ENCODE peak calls at places on chromosomes 2 and 18, in ten cellular contexts. U is vagina, F is H54, D is adrenal gland, C is IMR-90, M is body of pancreas, O is sigmoid colon, X is ovary, S is heart left ventricle, H is GM12878. R is an unnamed sample.
A peak's percentile ranks its signal among the peaks of the same experiment; 100 is the strongest.

GRCh38 chr18:31658670-31659573 is 25.5 kb downstream of the B4GALT6 start:
- DNase-seq in F (no peak), U (no peak), M (no peak), H (peak; percentile 89), X (no peak), C (no peak), D (no peak), S (no peak), O (no peak), R (no peak)

GRCh38 chr2:89763581-89764485 is 1072.4 kb downstream of the RPIA start:
- DNase-seq in D (peak; percentile 22), U (peak; percentile 89), M (peak; percentile 13), F (no peak), O (peak; percentile 69), H (no peak), C (no peak), X (no peak), S (peak; percentile 23), R (peak; percentile 68)

GRCh38 chr18:78241535-78242306 is 737.9 kb upstream of the SALL3 start:
- DNase-seq in M (no peak), F (no peak), D (no peak), H (no peak), C (no peak), S (no peak), X (no peak), U (no peak), O (no peak), R (no peak)

GRCh38 chr2:240509667-240510512 is 47.9 kb downstream of the ANKMY1 start:
- DNase-seq in M (peak; percentile 3), O (no peak), C (no peak), U (peak; percentile 58), S (no peak), H (no peak), X (no peak), D (peak; percentile 9), F (no peak), R (peak; percentile 54)

GRCh38 chr2:198214108-198214736 is 409.8 kb downstream of the PLCL1 start:
- DNase-seq in S (no peak), O (no peak), F (no peak), C (no peak), D (no peak), H (no peak), M (no peak), X (no peak), U (no peak), R (no peak)

GRCh38 chr2:238668426-238668825 is 179.5 kb upstream of the TWIST2 start:
- DNase-seq in D (no peak), H (no peak), S (no peak), M (no peak), C (no peak), X (no peak), U (peak; percentile 60), F (no peak), O (no peak), R (no peak)

GRCh38 chr2:133658020-133658903 is 90.0 kb upstream of the NCKAP5 start:
- DNase-seq in S (no peak), U (no peak), F (no peak), O (no peak), X (no peak), H (no peak), M (no peak), D (no peak), C (peak; percentile 51), R (no peak)

GRCh38 chr18:24212939-24213338 is 74.1 kb downstream of the CABYR start:
- DNase-seq in O (no peak), D (no peak), X (no peak), S (no peak), F (peak; percentile 26), H (no peak), C (peak; percentile 96), M (no peak), U (no peak), R (no peak)

GRCh38 chr2:54709341-54709809 is 14.1 kb upstream of the EML6 start:
- DNase-seq in X (no peak), S (peak; percentile 44), M (peak; percentile 72), F (no peak), H (no peak), O (no peak), C (no peak), D (no peak), U (no peak), R (peak; percentile 79)

GRCh38 chr2:65033178-65033577 is 23.0 kb upstream of the CEP68 start:
- DNase-seq in O (no peak), D (no peak), X (no peak), F (no peak), S (no peak), H (no peak), C (no peak), M (no peak), U (no peak), R (no peak)

GRCh38 chr2:128531856-128532255 is 213.2 kb upstream of the HS6ST1 start:
- DNase-seq in X (no peak), F (no peak), O (no peak), H (no peak), C (no peak), S (no peak), D (no peak), M (no peak), U (no peak), R (no peak)

GRCh38 chr2:220687231-220687843 is 884.8 kb downstream of the EPHA4 start:
- DNase-seq in C (peak; percentile 60), X (peak; percentile 75), M (peak; percentile 71), O (peak; percentile 86), F (peak; percentile 23), H (no peak), S (peak; percentile 67), D (peak; percentile 85), U (no peak), R (peak; percentile 81)

GRCh38 chr2:60046529-60046928 is 506.9 kb downstream of the BCL11A start:
- DNase-seq in C (no peak), U (no peak), S (no peak), F (no peak), H (no peak), M (no peak), D (no peak), O (no peak), X (no peak), R (no peak)

GRCh38 chr2:46230677-46231425 is 66.4 kb upstream of the EPAS1 start:
- DNase-seq in F (no peak), H (no peak), U (no peak), X (no peak), C (no peak), S (no peak), O (no peak), D (no peak), M (no peak), R (no peak)

GRCh38 chr2:170881840-170882239 is 47.2 kb upstream of the GORASP2 start:
- DNase-seq in D (no peak), U (no peak), S (no peak), F (no peak), C (no peak), M (no peak), H (no peak), O (no peak), X (no peak), R (no peak)

GRCh38 chr18:79765491-79766245 is 32.1 kb upstream of the KCNG2 start:
- DNase-seq in F (no peak), C (peak; percentile 44), O (peak; percentile 41), M (no peak), H (no peak), D (no peak), X (no peak), S (no peak), U (no peak), R (no peak)

GRCh38 chr2:71935291-71935848 is 212.3 kb downstream of the CYP26B1 start:
- DNase-seq in U (peak; percentile 96), O (peak; percentile 91), M (no peak), D (peak; percentile 48), X (no peak), F (no peak), H (no peak), S (peak; percentile 73), C (no peak), R (peak; percentile 81)

GRCh38 chr2:29130295-29130694 is 15.1 kb downstream of the CLIP4 start:
- DNase-seq in F (no peak), M (peak; percentile 22), X (no peak), O (no peak), S (no peak), H (no peak), U (no peak), C (peak; percentile 91), D (no peak), R (no peak)

GRCh38 chr2:120825370-120826259 is 89.9 kb downstream of the GLI2 start:
- DNase-seq in F (no peak), D (peak; percentile 39), C (peak; percentile 90), X (peak; percentile 47), O (peak; percentile 90), S (peak; percentile 87), U (no peak), H (no peak), M (no peak), R (peak; percentile 53)

GRCh38 chr2:174023591-174024523 is 58.7 kb upstream of the SP3 start:
- DNase-seq in M (no peak), H (no peak), S (peak; percentile 69), U (peak; percentile 96), X (peak; percentile 57), C (peak; percentile 95), O (peak; percentile 85), F (no peak), D (peak; percentile 45), R (peak; percentile 82)
- TF ChIP-seq POLR2A in M (no peak), H (no peak), S (no peak), U (no peak), X (no peak), C (peak; percentile 54), O (no peak), F (no peak), D (no peak), R (no peak)

GRCh38 chr18:32918692-32919250 is 145.9 kb upstream of the KLHL14 start:
- DNase-seq in H (no peak), S (no peak), D (no peak), O (no peak), U (no peak), M (no peak), F (no peak), C (no peak), X (no peak), R (no peak)
- TF ChIP-seq POLR2A in H (no peak), S (no peak), D (no peak), O (no peak), U (no peak), M (no peak), F (no peak), C (no peak), X (no peak), R (no peak)

GRCh38 chr2:168114021-168114420 is 133.4 kb downstream of the STK39 start:
- DNase-seq in C (no peak), S (no peak), U (no peak), F (no peak), H (no peak), M (no peak), X (no peak), D (no peak), O (no peak), R (no peak)
- TF ChIP-seq POLR2A in C (no peak), S (no peak), U (no peak), F (no peak), H (no peak), M (no peak), X (no peak), D (no peak), O (no peak), R (no peak)

GRCh38 chr2:233901367-233901766 is 15.8 kb upstream of the TRPM8 start:
- DNase-seq in C (no peak), F (no peak), H (no peak), U (no peak), M (no peak), S (no peak), O (no peak), D (no peak), X (no peak), R (no peak)
- TF ChIP-seq POLR2A in C (no peak), F (no peak), H (no peak), U (no peak), M (no peak), S (no peak), O (no peak), D (no peak), X (no peak), R (no peak)